ENCODE peak calls at places on chromosome 20, in six cellular contexts. J is fibroblast of pulmonary artery, X is heart left ventricle, K is lower lobe of right lung, T is breast epithelium, G is choroid plexus epithelial cell. I is an unnamed sample.

GRCh38 chr20:44174996-44175766 is 11.8 kb downstream of the JPH2 start:
- DNase-seq in J (no peak), X (no peak), K (no peak), T (no peak), G (no peak), I (no peak)

GRCh38 chr20:25408170-25408547 is 686 bp downstream of the GINS1 start:
- DNase-seq in J (no peak), X (no peak), K (no peak), T (no peak), G (no peak), I (no peak)

GRCh38 chr20:62011938-62012534 is 53.6 kb downstream of the TAF4 start:
- DNase-seq in J (no peak), X (peak), K (no peak), T (no peak), G (no peak), I (no peak)

GRCh38 chr20:1389703-1390385 is 3.0 kb downstream of the FKBP1A start:
- DNase-seq in J (peak), X (no peak), K (no peak), T (no peak), G (peak), I (no peak)

GRCh38 chr20:37228111-37228510 is 33.5 kb downstream of the GHRH start:
- DNase-seq in J (no peak), X (no peak), K (no peak), T (no peak), G (no peak), I (peak)

GRCh38 chr20:6184086-6184485 is 61.3 kb upstream of the FERMT1 start:
- DNase-seq in J (no peak), X (no peak), K (no peak), T (no peak), G (no peak), I (no peak)

GRCh38 chr20:51950926-51951325 is 148.6 kb upstream of the SALL4 start:
- DNase-seq in J (no peak), X (no peak), K (no peak), T (no peak), G (no peak), I (no peak)

GRCh38 chr20:59829415-59830106 is 103.9 kb downstream of the SYCP2 start:
- DNase-seq in J (no peak), X (no peak), K (no peak), T (no peak), G (no peak), I (peak)

GRCh38 chr20:36050436-36051317 is 82.3 kb downstream of the CNBD2 start:
- DNase-seq in J (peak), X (peak), K (peak), T (peak), G (peak), I (peak)

GRCh38 chr20:63497946-63498935 is 642 bp downstream of the EEF1A2 start:
- DNase-seq in J (no peak), X (peak), K (no peak), T (no peak), G (no peak), I (no peak)

DNA sequence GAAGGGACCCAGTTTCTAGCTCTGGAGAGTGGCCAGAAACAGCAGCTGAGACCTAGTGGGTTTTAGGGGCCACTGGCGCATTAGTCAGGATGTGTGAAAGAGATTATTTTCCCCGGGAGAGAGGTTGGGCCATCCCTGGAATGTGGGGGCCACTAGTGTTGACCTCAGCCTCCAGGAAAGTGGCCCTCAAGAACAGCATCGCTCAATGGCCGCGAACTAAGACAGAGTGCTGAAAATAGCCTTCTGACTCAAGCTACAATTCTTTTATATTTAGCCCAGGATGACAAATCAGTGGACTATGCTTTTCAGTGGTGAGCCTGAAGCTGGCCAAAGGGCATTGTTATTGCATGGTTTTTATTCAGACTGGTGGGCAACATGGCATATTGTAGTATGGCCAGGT is 210.4 kb upstream of the RNF24 start:
- DNase-seq in J (peak), X (no peak), K (no peak), T (no peak), G (peak), I (no peak)
- H3K4me3 ChIP-seq in J (no peak), X (no peak), K (no peak), T (no peak), G (no peak), I (no peak)

GRCh38 chr20:58175836-58176235 is 52.6 kb downstream of the ANKRD60 start:
- DNase-seq in J (no peak), X (no peak), K (peak), T (no peak), G (no peak), I (no peak)

GRCh38 chr20:58174708-58175287 is 53.7 kb downstream of the ANKRD60 start:
- DNase-seq in J (no peak), X (peak), K (peak), T (no peak), G (peak), I (peak)

GRCh38 chr20:58173091-58173490 is 55.4 kb downstream of the ANKRD60 start:
- DNase-seq in J (no peak), X (no peak), K (no peak), T (no peak), G (no peak), I (no peak)

GRCh38 chr20:58173930-58174707 is 54.3 kb downstream of the ANKRD60 start:
- DNase-seq in J (no peak), X (no peak), K (peak), T (no peak), G (peak), I (no peak)

DNA sequence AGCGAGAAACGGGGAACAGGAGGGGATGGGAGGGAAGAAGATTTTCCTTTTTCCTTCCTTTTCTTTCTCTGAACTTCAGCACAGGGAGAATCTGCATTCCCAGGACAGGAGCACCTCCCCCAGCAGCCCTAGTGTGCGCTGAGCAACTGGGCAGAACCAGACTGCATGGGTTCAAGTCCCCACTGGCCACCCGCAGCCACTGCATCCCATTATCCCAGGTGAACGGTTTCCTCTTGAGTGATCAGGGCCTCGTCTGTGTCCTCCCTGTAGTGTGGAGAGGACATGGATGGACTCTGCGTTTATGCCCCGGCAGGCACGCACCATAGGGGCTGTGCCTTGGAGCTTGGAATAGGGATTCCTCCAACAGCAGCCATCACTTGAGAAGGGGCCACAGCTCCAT is 53.0 kb downstream of the ANKRD60 start:
- DNase-seq in J (no peak), X (no peak), K (no peak), T (no peak), G (no peak), I (no peak)
- H3K4me3 ChIP-seq in J (no peak), X (peak), K (no peak), T (no peak), G (no peak), I (peak)

DNA sequence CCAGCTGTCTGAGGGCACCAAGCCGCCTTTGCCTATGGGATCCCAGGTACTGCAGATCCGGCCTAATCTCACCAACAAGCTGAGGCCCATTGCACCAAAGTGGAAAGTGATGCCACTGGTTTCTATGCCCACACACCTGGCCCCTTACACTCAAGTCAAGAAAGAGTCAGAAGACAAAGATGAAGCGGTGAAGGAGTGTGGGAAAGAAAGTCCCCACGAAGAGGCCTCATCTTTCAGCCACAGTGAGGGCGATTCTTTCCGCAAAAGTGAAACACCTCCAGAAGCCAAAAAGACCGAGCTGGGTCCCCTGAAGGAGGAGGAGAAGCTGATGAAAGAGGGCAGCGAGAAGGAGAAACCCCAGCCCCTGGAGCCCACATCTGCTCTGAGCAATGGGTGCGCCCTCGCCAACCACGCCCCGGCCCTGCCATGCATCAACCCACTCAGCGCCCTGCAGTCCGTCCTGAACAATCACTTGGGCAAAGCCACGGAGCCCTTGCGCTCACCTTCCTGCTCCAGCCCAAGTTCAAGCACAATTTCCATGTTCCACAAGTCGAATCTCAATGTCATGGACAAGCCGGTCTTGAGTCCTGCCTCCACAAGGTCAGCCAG is 283.0 kb downstream of the TSHZ2 start:
- DNase-seq in J (no peak), X (peak), K (no peak), T (no peak), G (no peak), I (no peak)
- H3K4me3 ChIP-seq in J (no peak), X (no peak), K (no peak), T (no peak), G (no peak), I (no peak)

DNA sequence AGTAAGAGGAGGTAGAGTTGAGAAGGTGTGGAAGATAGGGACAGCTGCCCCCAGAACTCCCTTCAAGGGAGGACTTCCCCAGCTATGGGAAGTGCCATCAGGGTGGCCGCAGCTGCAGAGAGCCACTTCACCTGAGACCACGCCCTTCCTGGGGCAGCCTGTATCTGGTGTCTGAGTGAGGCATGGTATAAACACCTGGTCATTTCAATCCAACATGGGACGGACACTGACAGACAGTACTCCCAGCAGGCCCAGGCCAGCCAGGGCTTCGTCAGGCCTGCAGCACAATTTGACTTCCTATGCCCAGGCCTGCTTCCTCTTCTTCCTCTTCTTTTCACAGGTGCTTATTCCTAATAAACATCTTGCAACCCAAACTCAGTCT is 4.5 kb downstream of the SOX12 start:
- DNase-seq in J (no peak), X (no peak), K (no peak), T (no peak), G (no peak), I (no peak)
- H3K4me3 ChIP-seq in J (no peak), X (no peak), K (no peak), T (no peak), G (no peak), I (no peak)

GRCh38 chr20:45893831-45894230 is 2.7 kb downstream of the CTSA start:
- DNase-seq in J (no peak), X (no peak), K (no peak), T (no peak), G (no peak), I (no peak)

GRCh38 chr20:45892828-45893500 is 1.8 kb downstream of the CTSA start:
- DNase-seq in J (no peak), X (no peak), K (no peak), T (no peak), G (peak), I (no peak)

GRCh38 chr20:45890997-45891983 is at the start of the genes CTSA and NEURL2:
- DNase-seq in J (peak), X (peak), K (peak), T (peak), G (peak), I (peak)

GRCh38 chr20:45890077-45890996 is 671 bp downstream of the NEURL2 start:
- DNase-seq in J (peak), X (peak), K (peak), T (peak), G (peak), I (peak)

GRCh38 chr20:45892049-45892816 is 1.1 kb downstream of the CTSA start:
- DNase-seq in J (peak), X (no peak), K (no peak), T (no peak), G (peak), I (no peak)
- H3K4me3 ChIP-seq in J (peak), X (peak), K (peak), T (peak), G (peak), I (peak)

DNA sequence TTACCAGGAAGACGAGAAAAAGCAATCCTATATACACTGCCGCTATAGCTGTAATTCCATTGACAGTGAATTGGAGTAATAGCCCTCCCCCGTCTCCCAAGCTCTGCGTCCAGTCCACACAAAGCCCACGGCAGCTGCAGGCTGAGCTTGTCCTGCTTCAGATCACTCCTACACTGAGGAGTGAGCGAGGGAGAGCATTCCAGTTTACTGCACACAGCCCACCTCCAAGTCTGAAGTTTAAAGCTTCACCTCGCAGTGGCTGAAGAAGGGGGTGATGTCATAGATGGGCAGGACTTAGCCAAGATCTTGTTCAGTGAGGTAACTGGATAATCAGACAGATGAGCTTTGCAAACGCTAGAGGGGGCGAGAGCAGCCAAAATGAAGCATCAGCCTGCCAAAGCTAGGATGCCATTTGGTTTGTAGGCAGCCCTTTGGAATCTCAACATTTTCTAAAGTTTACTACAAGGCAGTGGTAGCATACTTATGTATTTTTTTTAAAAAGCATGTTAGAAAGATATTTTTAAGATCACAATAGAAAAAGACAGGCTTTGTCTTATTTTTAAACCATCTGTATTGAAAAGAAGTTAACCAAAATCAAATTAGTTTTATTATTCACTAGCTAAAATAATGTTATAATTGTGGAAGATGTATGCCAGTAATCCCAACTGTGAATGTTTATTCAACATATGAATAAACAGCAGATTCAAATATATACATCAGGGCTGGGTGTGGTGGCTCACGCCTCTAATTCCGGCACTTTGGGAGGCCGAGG is at the start of gene FLRT3:
- DNase-seq in J (peak), X (no peak), K (peak), T (peak), G (peak), I (peak)
- H3K4me3 ChIP-seq in J (peak), X (peak), K (peak), T (peak), G (peak), I (peak)